ENCODE peak calls at places on chromosomes 12 and 14, in seven cellular contexts. U is GM12878, C is right atrium auricular region, B is activated B cell treated with CpG ODN at 0.5 μM for 24 hours, R is AG10803, Y is choroid plexus epithelial cell, A is AG04450. D is an unnamed sample.

GRCh38 chr12:62760779-62761178 is 174.2 kb downstream of the PPM1H start:
- DNase-seq in U (no peak), C (no peak), B (no peak), R (no peak), Y (peak), A (no peak), D (no peak)

GRCh38 chr14:64826333-64826732 is 53.4 kb downstream of the SPTB start:
- DNase-seq in U (no peak), C (no peak), B (no peak), R (peak), Y (no peak), A (no peak), D (no peak)

GRCh38 chr12:29714966-29715365 is 68.8 kb downstream of the TMTC1 start:
- DNase-seq in U (no peak), C (no peak), B (no peak), R (no peak), Y (no peak), A (no peak), D (no peak)

GRCh38 chr12:87931764-87932163 is 97.4 kb downstream of the C12orf50 start:
- DNase-seq in U (no peak), C (no peak), B (no peak), R (peak), Y (peak), A (peak), D (peak)

GRCh38 chr14:92144708-92145107 is 22.9 kb downstream of the CPSF2 start:
- DNase-seq in U (no peak), C (no peak), B (no peak), R (no peak), Y (peak), A (no peak), D (no peak)

GRCh38 chr12:6524648-6525047 is 9.7 kb upstream of the GAPDH start:
- DNase-seq in U (no peak), C (no peak), B (no peak), R (no peak), Y (no peak), A (no peak), D (no peak)

GRCh38 chr14:96165493-96166474 is 38.9 kb upstream of the BDKRB2 start:
- DNase-seq in U (no peak), C (peak), B (no peak), R (no peak), Y (no peak), A (no peak), D (no peak)

GRCh38 chr14:89907655-89908054 is 46.9 kb downstream of the EFCAB11 start:
- DNase-seq in U (no peak), C (no peak), B (no peak), R (no peak), Y (no peak), A (no peak), D (no peak)

GRCh38 chr14:60165547-60165876 is 314 bp upstream of the DHRS7 start:
- DNase-seq in U (no peak), C (no peak), B (no peak), R (no peak), Y (no peak), A (no peak), D (no peak)

GRCh38 chr12:89707623-89707991 is 1.0 kb downstream of the ATP2B1 start:
- DNase-seq in U (no peak), C (no peak), B (peak), R (no peak), Y (no peak), A (no peak), D (peak)

GRCh38 chr14:90419200-90419599 is 22.4 kb downstream of the CALM1 start:
- DNase-seq in U (no peak), C (peak), B (no peak), R (peak), Y (peak), A (peak), D (peak)

GRCh38 chr12:12326262-12326661 is 23.8 kb downstream of the MANSC1 start:
- DNase-seq in U (no peak), C (no peak), B (no peak), R (no peak), Y (no peak), A (no peak), D (no peak)
- TF ChIP-seq CTCF in U (no peak), C (no peak), B (no peak), R (no peak), Y (no peak), A (no peak), D (no peak)

GRCh38 chr12:53500776-53501614 is at the start of gene TARBP2:
- DNase-seq in U (peak), C (peak), B (peak), R (peak), Y (peak), A (peak), D (peak)

GRCh38 chr12:53500119-53500775 is 836 bp upstream of the TARBP2 start:
- DNase-seq in U (no peak), C (peak), B (no peak), R (peak), Y (peak), A (no peak), D (peak)

GRCh38 chr12:53498235-53498630 is 1.0 kb downstream of the MAP3K12 start:
- DNase-seq in U (no peak), C (no peak), B (no peak), R (no peak), Y (no peak), A (no peak), D (no peak)

GRCh38 chr12:53497461-53497860 is 1.8 kb downstream of the MAP3K12 start:
- DNase-seq in U (no peak), C (no peak), B (no peak), R (no peak), Y (no peak), A (no peak), D (no peak)

DNA sequence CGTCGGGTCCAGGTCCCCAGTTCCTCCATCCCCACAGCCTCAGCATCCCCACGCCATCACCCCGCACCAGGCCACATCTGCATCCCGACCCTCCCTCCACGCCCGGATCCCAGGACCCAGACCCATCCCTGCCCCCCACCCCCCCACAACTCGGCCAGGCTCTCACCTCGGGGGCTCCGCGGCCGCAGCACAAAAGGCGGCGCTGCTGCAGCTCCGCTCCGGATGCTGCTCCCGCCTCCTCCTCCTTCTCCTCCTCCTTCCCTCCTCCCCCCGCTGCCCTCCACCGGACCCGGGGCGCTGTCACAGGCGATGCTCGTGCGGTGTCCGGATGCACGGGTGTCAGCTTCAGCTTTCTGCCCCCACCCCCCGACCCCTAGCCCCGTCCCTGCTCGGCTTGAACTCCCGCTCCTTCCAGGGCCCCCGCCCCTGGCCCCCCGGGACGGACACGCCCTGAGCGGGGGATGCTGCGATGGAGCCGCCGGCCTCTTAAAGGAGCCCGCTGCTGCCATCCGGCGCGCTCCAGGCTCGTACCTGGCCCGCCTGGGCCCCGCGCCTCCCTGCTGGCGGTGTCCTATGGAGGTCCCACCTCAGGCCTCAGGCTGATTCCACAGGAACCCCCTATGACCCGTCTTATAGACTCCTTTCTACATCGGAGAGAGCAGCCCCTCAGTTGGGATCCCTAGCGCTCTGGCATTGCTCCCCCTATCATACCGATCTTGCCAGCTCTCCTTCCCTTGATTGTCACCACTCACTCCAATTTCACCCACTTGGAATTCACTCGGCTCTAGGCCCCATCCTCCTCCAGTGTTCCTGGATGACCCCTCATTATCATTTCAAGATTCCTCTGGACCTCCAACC is at the start of gene MAP3K12:
- DNase-seq in U (no peak), C (no peak), B (peak), R (peak), Y (peak), A (no peak), D (peak)
- TF ChIP-seq CTCF in U (no peak), C (peak), B (no peak), R (peak), Y (peak), A (no peak), D (no peak)

DNA sequence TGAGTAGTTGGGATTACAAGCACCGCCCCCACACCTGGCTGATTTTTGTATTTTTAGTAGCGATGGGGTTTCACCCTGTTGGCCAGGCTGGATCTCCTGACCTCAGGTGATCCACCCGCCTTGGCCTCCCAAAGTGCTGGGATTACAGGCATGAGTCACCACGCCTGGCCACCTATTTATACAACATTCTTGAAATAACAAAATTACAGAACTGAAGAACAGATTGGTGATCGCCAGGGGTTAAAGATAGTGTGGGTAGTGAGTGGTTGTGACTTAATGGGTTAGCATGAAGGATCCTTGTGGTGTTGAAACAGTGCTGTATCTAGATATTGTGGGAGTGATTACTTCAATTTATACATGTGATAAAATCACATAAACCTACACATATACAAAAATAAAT is 7.4 kb downstream of the GLIPR1L1 start:
- DNase-seq in U (no peak), C (no peak), B (no peak), R (no peak), Y (no peak), A (no peak), D (no peak)
- TF ChIP-seq CTCF in U (no peak), C (no peak), B (no peak), R (no peak), Y (no peak), A (no peak), D (no peak)

GRCh38 chr12:3553221-3553620 is 62.2 kb downstream of the PRMT8 start:
- DNase-seq in U (no peak), C (no peak), B (no peak), R (no peak), Y (no peak), A (no peak), D (no peak)

GRCh38 chr12:3550839-3551238 is 59.8 kb downstream of the PRMT8 start:
- DNase-seq in U (no peak), C (peak), B (no peak), R (no peak), Y (no peak), A (no peak), D (no peak)

GRCh38 chr12:3551976-3552725 is 61.1 kb downstream of the PRMT8 start:
- DNase-seq in U (no peak), C (no peak), B (no peak), R (no peak), Y (no peak), A (no peak), D (no peak)

GRCh38 chr12:3552726-3553045 is 61.7 kb downstream of the PRMT8 start:
- DNase-seq in U (no peak), C (no peak), B (no peak), R (no peak), Y (no peak), A (no peak), D (no peak)

GRCh38 chr12:3551386-3551785 is 60.4 kb downstream of the PRMT8 start:
- DNase-seq in U (no peak), C (peak), B (no peak), R (no peak), Y (no peak), A (no peak), D (no peak)
- TF ChIP-seq CTCF in U (no peak), C (no peak), B (no peak), R (no peak), Y (no peak), A (no peak), D (no peak)

GRCh38 chr12:123973552-123974341 is 732 bp downstream of the ZNF664 start:
- DNase-seq in U (no peak), C (no peak), B (peak), R (peak), Y (no peak), A (no peak), D (peak)

GRCh38 chr12:123971449-123971769 is 1.2 kb downstream of the CCDC92 start:
- DNase-seq in U (no peak), C (no peak), B (no peak), R (peak), Y (no peak), A (no peak), D (no peak)

GRCh38 chr12:123976227-123976826 is 3.3 kb downstream of the ZNF664 start:
- DNase-seq in U (no peak), C (no peak), B (no peak), R (no peak), Y (no peak), A (no peak), D (no peak)

GRCh38 chr12:123971770-123972447 is 722 bp downstream of the CCDC92 start:
- DNase-seq in U (no peak), C (no peak), B (peak), R (no peak), Y (peak), A (no peak), D (peak)

GRCh38 chr12:123972448-123973401 is at the start of the genes CCDC92 and ZNF664:
- DNase-seq in U (peak), C (peak), B (peak), R (peak), Y (peak), A (peak), D (peak)
- TF ChIP-seq CTCF in U (no peak), C (no peak), B (no peak), R (no peak), Y (no peak), A (no peak), D (no peak)

GRCh38 chr12:74111688-74112360 is 425.8 kb upstream of the ATXN7L3B start:
- DNase-seq in U (no peak), C (no peak), B (no peak), R (no peak), Y (peak), A (no peak), D (peak)
- TF ChIP-seq CTCF in U (peak), C (no peak), B (no peak), R (no peak), Y (peak), A (no peak), D (peak)

DNA sequence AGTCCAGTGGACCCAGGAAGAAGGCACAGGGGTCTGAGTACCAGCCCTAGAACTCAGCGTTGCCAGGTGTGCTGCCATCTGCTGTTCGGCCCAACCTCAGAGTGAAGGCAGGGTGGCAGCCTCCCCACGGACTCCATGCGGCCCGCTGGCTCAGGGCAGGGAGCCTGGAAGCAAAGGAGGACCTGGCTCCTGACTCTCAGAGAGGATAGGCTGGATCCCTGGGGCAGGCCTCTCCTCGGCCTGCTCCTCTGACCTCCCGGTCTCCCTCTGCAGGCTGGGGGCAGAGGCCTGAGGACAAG is 10.1 kb downstream of the MCRS1 start:
- DNase-seq in U (no peak), C (no peak), B (no peak), R (no peak), Y (no peak), A (no peak), D (peak)
- TF ChIP-seq CTCF in U (no peak), C (no peak), B (no peak), R (peak), Y (peak), A (peak), D (peak)

GRCh38 chr14:75578786-75579781 is 664 bp downstream of the FLVCR2 start:
- DNase-seq in U (no peak), C (peak), B (no peak), R (peak), Y (peak), A (no peak), D (no peak)
- TF ChIP-seq CTCF in U (no peak), C (peak), B (no peak), R (no peak), Y (peak), A (peak), D (peak)

GRCh38 chr14:22557846-22558220 is 31.2 kb downstream of the DAD1 start:
- DNase-seq in U (no peak), C (no peak), B (no peak), R (no peak), Y (no peak), A (no peak), D (no peak)

GRCh38 chr14:22556021-22556989 is 32.7 kb downstream of the DAD1 start:
- DNase-seq in U (peak), C (no peak), B (peak), R (peak), Y (peak), A (peak), D (peak)

GRCh38 chr14:22559041-22559440 is 30.0 kb downstream of the DAD1 start:
- DNase-seq in U (no peak), C (no peak), B (no peak), R (no peak), Y (no peak), A (no peak), D (no peak)

GRCh38 chr14:22556990-22557623 is 31.9 kb downstream of the DAD1 start:
- DNase-seq in U (no peak), C (peak), B (peak), R (peak), Y (peak), A (peak), D (peak)

GRCh38 chr14:22558221-22558913 is 30.7 kb downstream of the DAD1 start:
- DNase-seq in U (no peak), C (no peak), B (no peak), R (no peak), Y (no peak), A (no peak), D (no peak)
- TF ChIP-seq CTCF in U (peak), C (no peak), B (no peak), R (peak), Y (peak), A (peak), D (peak)

GRCh38 chr14:22540286-22540685 is 48.7 kb downstream of the DAD1 start:
- DNase-seq in U (no peak), C (no peak), B (no peak), R (no peak), Y (no peak), A (no peak), D (no peak)
- TF ChIP-seq CTCF in U (no peak), C (no peak), B (no peak), R (no peak), Y (no peak), A (no peak), D (no peak)